ENCODE peak calls at places on chromosomes 5 and 9, in eight cellular contexts. I is glutamatergic neuron; U is nephron progenitor cell; W is gastrocnemius medialis; E is colonic mucosa; Z is thoracic aorta; F is CD8-positive, alpha-beta T cell; Q is body of pancreas. A is an unnamed sample.

GRCh38 chr5:5523066-5523505 is 100.6 kb downstream of the ICE1 start:
- DNase-seq in I (no peak), U (no peak), W (no peak), E (no peak), Z (no peak), F (peak), Q (no peak), A (no peak)

GRCh38 chr5:107618233-107618632 is 52.5 kb downstream of the EFNA5 start:
- DNase-seq in I (no peak), U (no peak), W (no peak), E (no peak), Z (no peak), F (no peak), Q (no peak), A (peak)

GRCh38 chr5:134125195-134126015 is 10.9 kb downstream of the TCF7 start:
- DNase-seq in I (no peak), U (no peak), W (peak), E (no peak), Z (peak), F (no peak), Q (peak), A (peak)

GRCh38 chr5:173314166-173314952 is 13.9 kb downstream of the STC2 start:
- DNase-seq in I (no peak), U (no peak), W (no peak), E (no peak), Z (no peak), F (no peak), Q (no peak), A (peak)

GRCh38 chr5:59095480-59095879 is 512.6 kb downstream of the RAB3C start:
- DNase-seq in I (no peak), U (no peak), W (no peak), E (no peak), Z (no peak), F (no peak), Q (no peak), A (no peak)

GRCh38 chr9:5892456-5893133 is 1.9 kb downstream of the MLANA start:
- DNase-seq in I (no peak), U (peak), W (no peak), E (no peak), Z (no peak), F (no peak), Q (no peak), A (peak)

GRCh38 chr9:86591472-86591871 is 237.3 kb upstream of the TUT7 start:
- DNase-seq in I (no peak), U (no peak), W (no peak), E (no peak), Z (no peak), F (no peak), Q (no peak), A (no peak)

GRCh38 chr5:181204561-181205401 is at the start of gene TRIM7:
- DNase-seq in I (peak), U (peak), W (no peak), E (peak), Z (no peak), F (no peak), Q (peak), A (peak)

GRCh38 chr9:13444272-13444608 is 164.7 kb upstream of the MPDZ start:
- DNase-seq in I (no peak), U (no peak), W (no peak), E (no peak), Z (no peak), F (no peak), Q (no peak), A (no peak)

GRCh38 chr5:169583424-169584215 is at the start of gene SPDL1:
- DNase-seq in I (peak), U (peak), W (peak), E (peak), Z (peak), F (peak), Q (peak), A (peak)

GRCh38 chr9:134662143-134662876 is 20.7 kb downstream of the COL5A1 start:
- DNase-seq in I (no peak), U (no peak), W (peak), E (peak), Z (peak), F (no peak), Q (peak), A (peak)

GRCh38 chr5:116686438-116686837 is 111.8 kb upstream of the SEMA6A start:
- DNase-seq in I (no peak), U (no peak), W (no peak), E (no peak), Z (no peak), F (no peak), Q (no peak), A (no peak)

GRCh38 chr5:153827407-153827806 is 211.3 kb downstream of the FAM114A2 start:
- DNase-seq in I (no peak), U (no peak), W (peak), E (no peak), Z (no peak), F (no peak), Q (no peak), A (peak)

GRCh38 chr5:95142145-95142544 is 142.7 kb downstream of the MCTP1 start:
- DNase-seq in I (no peak), U (no peak), W (no peak), E (no peak), Z (no peak), F (no peak), Q (no peak), A (no peak)

GRCh38 chr9:806285-807156 is 35.0 kb upstream of the DMRT1 start:
- DNase-seq in I (no peak), U (no peak), W (no peak), E (no peak), Z (no peak), F (no peak), Q (no peak), A (peak)

GRCh38 chr9:4235951-4236804 is 63.7 kb downstream of the GLIS3 start:
- DNase-seq in I (no peak), U (no peak), W (no peak), E (no peak), Z (no peak), F (no peak), Q (peak), A (peak)

GRCh38 chr5:105238561-105238960 is 1676.0 kb upstream of the NUDT12 start:
- DNase-seq in I (no peak), U (no peak), W (no peak), E (no peak), Z (no peak), F (no peak), Q (no peak), A (no peak)

GRCh38 chr9:94480205-94480604 is 74.7 kb upstream of the PCAT7 start:
- DNase-seq in I (no peak), U (no peak), W (no peak), E (no peak), Z (no peak), F (no peak), Q (no peak), A (no peak)

GRCh38 chr9:134314950-134315715 is 11.1 kb upstream of the RXRA start:
- DNase-seq in I (peak), U (peak), W (no peak), E (no peak), Z (no peak), F (no peak), Q (no peak), A (no peak)

GRCh38 chr9:122190597-122191381 is 31.1 kb downstream of the MORN5 start:
- DNase-seq in I (no peak), U (no peak), W (no peak), E (peak), Z (no peak), F (no peak), Q (no peak), A (no peak)

GRCh38 chr5:172852490-172853354 is 18.7 kb downstream of the ERGIC1 start:
- DNase-seq in I (no peak), U (no peak), W (no peak), E (peak), Z (no peak), F (no peak), Q (peak), A (no peak)

GRCh38 chr9:128218518-128219389 is 15.6 kb downstream of the DNM1 start:
- DNase-seq in I (peak), U (peak), W (peak), E (peak), Z (peak), F (peak), Q (peak), A (peak)

GRCh38 chr5:56995605-56996004 is 43.7 kb upstream of the MIER3 start:
- DNase-seq in I (no peak), U (no peak), W (no peak), E (no peak), Z (no peak), F (no peak), Q (no peak), A (no peak)

GRCh38 chr9:135890896-135891631 is 16.3 kb downstream of the CAMSAP1 start:
- DNase-seq in I (no peak), U (no peak), W (no peak), E (no peak), Z (no peak), F (no peak), Q (no peak), A (peak)

GRCh38 chr5:125835293-125836172 is 587.7 kb upstream of the GRAMD2B start:
- DNase-seq in I (peak), U (peak), W (peak), E (peak), Z (no peak), F (no peak), Q (peak), A (peak)

GRCh38 chr5:133289686-133290367 is 238.0 kb downstream of the HSPA4 start:
- DNase-seq in I (no peak), U (no peak), W (peak), E (no peak), Z (no peak), F (no peak), Q (no peak), A (peak)

GRCh38 chr9:81621785-81622243 is 67.5 kb downstream of the TLE1 start:
- DNase-seq in I (peak), U (peak), W (no peak), E (no peak), Z (no peak), F (no peak), Q (no peak), A (no peak)

GRCh38 chr5:113253037-113253436 is 181.8 kb downstream of the TSSK1B start:
- DNase-seq in I (no peak), U (no peak), W (no peak), E (no peak), Z (no peak), F (no peak), Q (no peak), A (no peak)

GRCh38 chr9:79256691-79257213 is 315.0 kb upstream of the TLE4 start:
- DNase-seq in I (peak), U (peak), W (no peak), E (no peak), Z (no peak), F (no peak), Q (peak), A (no peak)

GRCh38 chr5:14465086-14465485 is 116.5 kb upstream of the OTULINL start:
- DNase-seq in I (no peak), U (no peak), W (peak), E (no peak), Z (no peak), F (no peak), Q (no peak), A (no peak)

GRCh38 chr5:14008819-14009311 is 64.4 kb upstream of the DNAH5 start:
- DNase-seq in I (no peak), U (no peak), W (no peak), E (no peak), Z (no peak), F (no peak), Q (peak), A (peak)

GRCh38 chr5:107217721-107218130 is 453.0 kb downstream of the EFNA5 start:
- DNase-seq in I (no peak), U (no peak), W (peak), E (no peak), Z (peak), F (no peak), Q (peak), A (peak)

GRCh38 chr5:91521313-91521712 is 138.2 kb upstream of the ARRDC3 start:
- DNase-seq in I (no peak), U (no peak), W (no peak), E (no peak), Z (no peak), F (no peak), Q (no peak), A (no peak)

GRCh38 chr5:107213025-107213424 is 457.7 kb downstream of the EFNA5 start:
- DNase-seq in I (no peak), U (no peak), W (no peak), E (no peak), Z (no peak), F (no peak), Q (no peak), A (no peak)

GRCh38 chr5:142922223-142922952 is 152.2 kb downstream of the ARHGAP26 start:
- DNase-seq in I (no peak), U (no peak), W (no peak), E (no peak), Z (no peak), F (no peak), Q (no peak), A (peak)

GRCh38 chr9:76716270-76716669 is 48.0 kb upstream of the PCA3 start:
- DNase-seq in I (no peak), U (no peak), W (no peak), E (no peak), Z (no peak), F (no peak), Q (no peak), A (peak)

GRCh38 chr9:71758785-71759184 is 9.5 kb downstream of the CEMIP2 start:
- DNase-seq in I (no peak), U (no peak), W (no peak), E (peak), Z (no peak), F (no peak), Q (peak), A (peak)

GRCh38 chr5:101045689-101046088 is 142.6 kb upstream of the ST8SIA4 start:
- DNase-seq in I (no peak), U (no peak), W (no peak), E (no peak), Z (no peak), F (no peak), Q (no peak), A (peak)
- TF ChIP-seq CTCF in I (no peak), U (no peak), W (no peak), E (no peak), Z (no peak), F (peak), Q (no peak), A (peak)

GRCh38 chr9:85445887-85446286 is 295.9 kb downstream of the AGTPBP1 start:
- DNase-seq in I (no peak), U (no peak), W (no peak), E (no peak), Z (no peak), F (no peak), Q (no peak), A (no peak)

GRCh38 chr9:85453850-85454249 is 287.9 kb downstream of the AGTPBP1 start:
- DNase-seq in I (no peak), U (no peak), W (no peak), E (no peak), Z (no peak), F (no peak), Q (no peak), A (no peak)

DNA sequence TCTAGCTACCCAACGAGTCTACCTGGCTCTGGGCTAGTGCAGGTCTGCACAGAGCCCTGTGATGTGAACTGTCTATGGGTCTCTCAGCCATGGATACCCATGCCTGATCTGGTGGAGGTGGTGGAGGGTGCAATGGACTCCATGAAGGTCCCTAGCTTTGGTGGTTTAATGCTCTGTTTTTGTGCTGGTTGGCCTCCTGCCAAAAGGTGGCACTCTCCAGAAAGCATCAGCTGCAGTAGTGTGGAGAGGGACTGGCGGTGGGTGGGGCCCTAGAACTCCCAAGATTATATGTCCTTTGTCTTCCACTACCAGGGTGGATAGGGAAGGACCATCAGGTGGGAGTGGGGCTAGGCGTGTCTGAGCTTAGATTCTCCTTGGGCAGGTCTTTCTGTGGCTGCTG is 290.1 kb downstream of the AGTPBP1 start:
- DNase-seq in I (no peak), U (no peak), W (no peak), E (no peak), Z (no peak), F (no peak), Q (no peak), A (no peak)
- TF ChIP-seq CTCF in I (no peak), U (no peak), W (no peak), E (no peak), Z (no peak), F (no peak), Q (no peak), A (no peak)

GRCh38 chr5:32312682-32313523 is at the start of gene MTMR12:
- DNase-seq in I (peak), U (peak), W (peak), E (peak), Z (peak), F (peak), Q (peak), A (peak)
- TF ChIP-seq CTCF in I (no peak), U (no peak), W (no peak), E (no peak), Z (no peak), F (no peak), Q (no peak), A (no peak)

GRCh38 chr9:130236436-130236985 is 29.0 kb upstream of the HMCN2 start:
- DNase-seq in I (no peak), U (no peak), W (no peak), E (no peak), Z (no peak), F (no peak), Q (no peak), A (no peak)
- TF ChIP-seq CTCF in I (peak), U (peak), W (no peak), E (no peak), Z (no peak), F (no peak), Q (no peak), A (no peak)

GRCh38 chr5:73422164-73422563 is 26.4 kb downstream of the FOXD1 start:
- DNase-seq in I (no peak), U (no peak), W (no peak), E (no peak), Z (no peak), F (no peak), Q (no peak), A (no peak)
- TF ChIP-seq CTCF in I (no peak), U (peak), W (no peak), E (no peak), Z (no peak), F (no peak), Q (no peak), A (no peak)

GRCh38 chr5:163567811-163568210 is 62.4 kb downstream of the MAT2B start:
- DNase-seq in I (no peak), U (no peak), W (no peak), E (no peak), Z (no peak), F (no peak), Q (no peak), A (no peak)

GRCh38 chr5:163565931-163566608 is 60.7 kb downstream of the MAT2B start:
- DNase-seq in I (peak), U (peak), W (no peak), E (peak), Z (no peak), F (peak), Q (peak), A (peak)

GRCh38 chr5:163571755-163572154 is 66.3 kb downstream of the MAT2B start:
- DNase-seq in I (no peak), U (no peak), W (no peak), E (no peak), Z (no peak), F (no peak), Q (no peak), A (peak)

GRCh38 chr5:163566678-163567077 is 61.3 kb downstream of the MAT2B start:
- DNase-seq in I (no peak), U (no peak), W (no peak), E (no peak), Z (no peak), F (no peak), Q (no peak), A (no peak)

GRCh38 chr5:163569284-163569683 is 63.9 kb downstream of the MAT2B start:
- DNase-seq in I (no peak), U (no peak), W (no peak), E (no peak), Z (no peak), F (no peak), Q (no peak), A (peak)
- TF ChIP-seq CTCF in I (no peak), U (no peak), W (no peak), E (no peak), Z (no peak), F (no peak), Q (no peak), A (peak)

GRCh38 chr5:151223447-151224264 is at the start of gene CCDC69:
- DNase-seq in I (peak), U (peak), W (peak), E (peak), Z (no peak), F (peak), Q (peak), A (peak)
- TF ChIP-seq CTCF in I (no peak), U (no peak), W (peak), E (no peak), Z (no peak), F (no peak), Q (peak), A (no peak)

GRCh38 chr5:38305148-38305547 is 46.8 kb downstream of the EGFLAM start:
- DNase-seq in I (no peak), U (no peak), W (no peak), E (no peak), Z (no peak), F (no peak), Q (no peak), A (no peak)

GRCh38 chr5:38297830-38298608 is 39.7 kb downstream of the EGFLAM start:
- DNase-seq in I (no peak), U (no peak), W (no peak), E (no peak), Z (no peak), F (no peak), Q (no peak), A (no peak)

DNA sequence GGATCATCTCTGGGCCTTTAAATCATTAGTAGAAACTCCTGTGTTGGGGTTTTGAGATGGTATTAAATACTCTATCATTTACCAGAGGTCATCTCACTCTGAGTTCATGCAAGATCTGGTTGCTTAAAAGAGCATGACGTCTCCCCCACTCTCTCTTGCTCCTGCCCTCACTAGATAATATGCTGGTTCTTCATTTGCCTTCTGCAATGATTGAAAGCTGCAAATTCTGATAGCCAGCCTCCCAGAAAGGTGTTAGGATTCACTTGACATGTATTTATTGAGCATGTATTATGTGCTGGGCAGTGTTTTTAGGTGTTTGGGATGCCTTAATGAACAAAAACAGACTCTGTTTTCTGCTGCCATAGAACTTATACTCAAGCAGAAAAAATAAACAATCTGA is 41.2 kb downstream of the EGFLAM start:
- DNase-seq in I (no peak), U (no peak), W (no peak), E (no peak), Z (no peak), F (no peak), Q (no peak), A (no peak)
- TF ChIP-seq CTCF in I (no peak), U (no peak), W (no peak), E (no peak), Z (no peak), F (no peak), Q (no peak), A (no peak)

DNA sequence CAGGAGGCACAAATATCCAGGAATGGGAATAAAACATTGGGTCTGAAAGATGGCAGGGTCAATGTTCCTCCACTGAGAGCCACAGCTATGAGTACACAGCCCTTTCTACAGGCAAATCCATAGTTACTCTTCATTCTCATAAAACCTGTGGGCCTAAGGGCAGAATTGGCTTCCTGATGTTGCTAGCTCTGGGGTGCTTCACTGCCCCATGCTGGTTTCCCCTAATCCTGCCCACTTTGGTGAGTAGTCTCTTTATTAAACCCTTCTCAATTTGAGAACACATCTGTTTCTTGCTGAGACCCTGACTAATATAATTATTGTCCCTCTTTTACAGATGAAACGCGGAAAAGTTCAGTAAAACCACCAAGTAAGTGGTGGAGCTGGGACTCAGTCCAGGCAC is 66.3 kb upstream of the RAI14 start:
- DNase-seq in I (no peak), U (no peak), W (no peak), E (no peak), Z (no peak), F (no peak), Q (no peak), A (no peak)
- TF ChIP-seq CTCF in I (no peak), U (no peak), W (no peak), E (no peak), Z (no peak), F (no peak), Q (no peak), A (no peak)

GRCh38 chr9:137968235-137968634 is 90.7 kb downstream of the CACNA1B start:
- DNase-seq in I (no peak), U (no peak), W (no peak), E (no peak), Z (no peak), F (no peak), Q (no peak), A (no peak)
- TF ChIP-seq CTCF in I (no peak), U (peak), W (no peak), E (no peak), Z (no peak), F (no peak), Q (no peak), A (no peak)

A was measured in MCF 10A.